ENCODE peak calls at places on chromosomes 1 and 21, in seven cellular contexts. H is psoas muscle; K is RPMI7951; W is activated naive CD4-positive, alpha-beta T cell; O is NAMALWA; P is globus pallidus; I is activated CD4-positive, alpha-beta T cell treated with anti-CD3 and anti-CD28 coated beads, Interleukin-2, amount 50 U/mL, for 24 hours. M is an unnamed sample.
A peak's percentile ranks its signal among the peaks of the same experiment; 100 is the strongest.

GRCh38 chr1:11320153-11320936 is 47.3 kb downstream of the UBIAD1 start:
- DNase-seq in H (no peak), K (no peak), W (no peak), O (peak; percentile 77), P (no peak), I (peak; percentile 25), M (peak; percentile 56)

GRCh38 chr1:35470964-35471613 is 86.1 kb downstream of the KIAA0319L start:
- DNase-seq in H (no peak), K (no peak), W (no peak), O (no peak), P (no peak), I (no peak), M (no peak)

GRCh38 chr21:33815153-33815707 is 100.4 kb downstream of the ATP5PO start:
- DNase-seq in H (no peak), K (no peak), W (no peak), O (no peak), P (no peak), I (no peak), M (no peak)

GRCh38 chr1:11229178-11229577 is 33.2 kb downstream of the MTOR start:
- DNase-seq in H (no peak), K (no peak), W (no peak), O (peak; percentile 50), P (no peak), I (no peak), M (peak; percentile 67)

GRCh38 chr1:98947071-98947470 is 57.6 kb downstream of the PLPPR5 start:
- DNase-seq in H (no peak), K (no peak), W (no peak), O (no peak), P (no peak), I (no peak), M (no peak)

GRCh38 chr1:1020000-1020404 is at the start of gene AGRN:
- DNase-seq in H (peak; percentile 54), K (peak; percentile 32), W (no peak), O (no peak), P (peak; percentile 57), I (no peak), M (peak; percentile 57)

GRCh38 chr1:17765444-17766411 is 10.6 kb downstream of the ACTL8 start:
- DNase-seq in H (peak; percentile 44), K (peak; percentile 89), W (no peak), O (no peak), P (no peak), I (no peak), M (no peak)

GRCh38 chr1:203592156-203592555 is 34.5 kb upstream of the ATP2B4 start:
- DNase-seq in H (no peak), K (no peak), W (no peak), O (no peak), P (peak; percentile 68), I (no peak), M (no peak)

GRCh38 chr1:117607471-117607870 is 1.6 kb downstream of the TENT5C start:
- DNase-seq in H (no peak), K (peak; percentile 35), W (peak; percentile 7), O (peak; percentile 13), P (no peak), I (peak; percentile 9), M (no peak)

GRCh38 chr1:119947468-119947867 is 51.2 kb upstream of the ADAM30 start:
- DNase-seq in H (no peak), K (peak; percentile 86), W (no peak), O (no peak), P (no peak), I (no peak), M (no peak)

GRCh38 chr1:202625416-202626360 is 84.6 kb downstream of the SYT2 start:
- DNase-seq in H (peak; percentile 73), K (peak; percentile 67), W (peak; percentile 7), O (peak; percentile 77), P (peak; percentile 45), I (no peak), M (peak; percentile 76)

GRCh38 chr1:180911640-180912161 is 996 bp upstream of the KIAA1614 start:
- DNase-seq in H (no peak), K (peak; percentile 19), W (no peak), O (no peak), P (no peak), I (no peak), M (no peak)

GRCh38 chr1:52658795-52659194 is 25.8 kb downstream of the SHISAL2A start:
- DNase-seq in H (peak; percentile 22), K (peak; percentile 34), W (no peak), O (no peak), P (no peak), I (no peak), M (no peak)

GRCh38 chr1:8200317-8201115 is 117.4 kb upstream of the SLC45A1 start:
- DNase-seq in H (no peak), K (no peak), W (no peak), O (no peak), P (no peak), I (no peak), M (no peak)

GRCh38 chr1:218163371-218163770 is 121.7 kb upstream of the RRP15 start:
- DNase-seq in H (no peak), K (no peak), W (no peak), O (no peak), P (no peak), I (no peak), M (no peak)

GRCh38 chr1:46526013-46526688 is 25.3 kb downstream of the KNCN start:
- DNase-seq in H (no peak), K (no peak), W (no peak), O (no peak), P (no peak), I (no peak), M (no peak)

GRCh38 chr1:178513278-178513983 is 522 bp downstream of the TEX35 start:
- DNase-seq in H (no peak), K (peak; percentile 29), W (no peak), O (no peak), P (no peak), I (no peak), M (no peak)

GRCh38 chr1:248838357-248839167 is 538 bp downstream of the ZNF672 start:
- DNase-seq in H (peak; percentile 92), K (peak; percentile 90), W (peak; percentile 71), O (peak; percentile 93), P (peak; percentile 88), I (peak; percentile 77), M (peak; percentile 88)

M was measured in germinal center.